ENCODE peak calls at places on chromosomes 2 and 18, in five cellular contexts. B is HCT116; X is GM20000; R is activated CD4-positive, alpha-beta T cell treated with anti-CD3 and anti-CD28 coated beads, Interleukin-2, amount 50 U/mL, for 4 hours; L is anterior cingulate cortex. S is an unnamed sample.

GRCh38 chr2:164388511-164388910 is 232.8 kb downstream of the GRB14 start:
- DNase-seq in B (no peak), R (no peak), L (no peak), X (peak), S (no peak)

GRCh38 chr2:118133916-118134315 is 45.6 kb downstream of the INSIG2 start:
- DNase-seq in L (no peak), B (no peak), X (no peak), R (no peak), S (no peak)

GRCh38 chr2:165219491-165219890 is 15.6 kb upstream of the SCN3A start:
- DNase-seq in L (no peak), X (no peak), B (no peak), R (no peak), S (no peak)

GRCh38 chr2:119008108-119008507 is 66.1 kb downstream of the MARCO start:
- DNase-seq in L (no peak), R (no peak), X (no peak), B (peak), S (no peak)

GRCh38 chr18:3970929-3971328 is 484.2 kb downstream of the DLGAP1 start:
- DNase-seq in B (no peak), R (no peak), L (no peak), X (no peak), S (no peak)

GRCh38 chr2:215425021-215425782 is 10.7 kb downstream of the FN1 start:
- DNase-seq in X (no peak), R (no peak), L (no peak), B (no peak), S (no peak)

GRCh38 chr2:100563407-100564247 is 834 bp downstream of the PDCL3 start:
- DNase-seq in R (no peak), B (no peak), L (no peak), X (no peak), S (no peak)

GRCh38 chr2:32864761-32865160 is 82.0 kb upstream of the LTBP1 start:
- DNase-seq in X (no peak), B (no peak), R (no peak), L (no peak), S (no peak)

GRCh38 chr2:171798156-171798815 is 95.8 kb downstream of the SLC25A12 start:
- DNase-seq in X (no peak), B (no peak), R (no peak), L (no peak), S (no peak)

GRCh38 chr2:40118622-40119021 is 333.3 kb downstream of the SLC8A1 start:
- DNase-seq in L (no peak), R (no peak), X (no peak), B (no peak), S (no peak)

GRCh38 chr18:63146185-63146584 is 173.4 kb downstream of the BCL2 start:
- DNase-seq in R (no peak), X (no peak), B (no peak), L (no peak), S (no peak)

GRCh38 chr18:8116346-8117007 is 492.8 kb upstream of the RAB12 start:
- DNase-seq in B (peak), R (no peak), X (no peak), L (no peak), S (no peak)

GRCh38 chr18:35775887-35776286 is 194.3 kb downstream of the GALNT1 start:
- DNase-seq in L (no peak), R (no peak), B (no peak), X (no peak), S (no peak)

GRCh38 chr2:194383404-194383803 is 1273.6 kb upstream of the SLC39A10 start:
- DNase-seq in B (peak), L (no peak), X (no peak), R (no peak), S (no peak)

GRCh38 chr2:75587954-75588587 is 27.3 kb upstream of the EVA1A start:
- DNase-seq in B (no peak), R (no peak), X (no peak), L (no peak), S (no peak)